ENCODE peak calls at places on chromosomes 7 and 10, in four cellular contexts. One of them, this sample, is unnamed. For H3K4me1, the result is how much of the 10 kb centered on the place peaks cover.

GRCh38 chr10:88687853-88688467 is 18.1 kb upstream of the LIPK start:
- DNase-seq in HepG2: peak
- DNase-seq in HCT116: peak
- DNase-seq in mammary epithelial cell: no peak
- DNase-seq in this sample: no peak

GRCh38 chr7:34093276-34093675 is 187.9 kb downstream of the BMPER start:
- DNase-seq in HepG2: no peak
- DNase-seq in HCT116: no peak
- DNase-seq in mammary epithelial cell: no peak
- DNase-seq in this sample: no peak

GRCh38 chr7:132758983-132759382 is 182.7 kb upstream of the PLXNA4 start:
- DNase-seq in HepG2: no peak
- DNase-seq in HCT116: no peak
- DNase-seq in mammary epithelial cell: no peak
- DNase-seq in this sample: no peak

GRCh38 chr10:92627845-92628480 is 35.0 kb downstream of the KIF11 start:
- DNase-seq in HepG2: no peak
- DNase-seq in HCT116: no peak
- DNase-seq in mammary epithelial cell: no peak
- DNase-seq in this sample: no peak

GRCh38 chr7:106736508-106737201 is 75.7 kb upstream of the CCDC71L start:
- DNase-seq in HepG2: peak
- DNase-seq in HCT116: peak
- DNase-seq in mammary epithelial cell: peak
- DNase-seq in this sample: peak

GRCh38 chr7:30116771-30117170 is 18.0 kb upstream of the MTURN start:
- DNase-seq in HepG2: no peak
- DNase-seq in HCT116: no peak
- DNase-seq in mammary epithelial cell: no peak
- DNase-seq in this sample: no peak

GRCh38 chr10:43061764-43062163 is 15.1 kb upstream of the RET start:
- DNase-seq in HepG2: no peak
- DNase-seq in HCT116: no peak
- DNase-seq in mammary epithelial cell: no peak
- DNase-seq in this sample: no peak

GRCh38 chr7:954330-955238 is at the start of gene ADAP1:
- DNase-seq in HepG2: no peak
- DNase-seq in HCT116: no peak
- DNase-seq in mammary epithelial cell: peak
- DNase-seq in this sample: no peak

GRCh38 chr10:128322106-128322505 is 195.9 kb upstream of the MKI67 start:
- DNase-seq in HepG2: no peak
- DNase-seq in HCT116: no peak
- DNase-seq in mammary epithelial cell: no peak
- DNase-seq in this sample: no peak

GRCh38 chr7:127959770-127960169 is 71.5 kb downstream of the LRRC4 start:
- DNase-seq in HepG2: no peak
- DNase-seq in HCT116: no peak
- DNase-seq in mammary epithelial cell: no peak
- DNase-seq in this sample: no peak

GRCh38 chr7:127953966-127954365 is 77.3 kb downstream of the LRRC4 start:
- DNase-seq in HepG2: no peak
- DNase-seq in HCT116: no peak
- DNase-seq in mammary epithelial cell: no peak
- DNase-seq in this sample: no peak

GRCh38 chr7:127954371-127954770 is 76.9 kb downstream of the LRRC4 start:
- DNase-seq in HepG2: no peak
- DNase-seq in HCT116: no peak
- DNase-seq in mammary epithelial cell: no peak
- DNase-seq in this sample: no peak

GRCh38 chr7:127955051-127955531 is 76.1 kb downstream of the LRRC4 start:
- DNase-seq in HepG2: no peak
- DNase-seq in HCT116: no peak
- DNase-seq in mammary epithelial cell: no peak
- DNase-seq in this sample: no peak

GRCh38 chr7:127957886-127958285 is 73.4 kb downstream of the LRRC4 start:
- DNase-seq in HepG2: no peak
- DNase-seq in HCT116: no peak
- DNase-seq in mammary epithelial cell: no peak
- DNase-seq in this sample: no peak
- TF ChIP-seq CTCF in HepG2: no peak
- TF ChIP-seq CTCF in HCT116: no peak
- TF ChIP-seq CTCF in mammary epithelial cell: no peak
- TF ChIP-seq CTCF in this sample: no peak

DNA sequence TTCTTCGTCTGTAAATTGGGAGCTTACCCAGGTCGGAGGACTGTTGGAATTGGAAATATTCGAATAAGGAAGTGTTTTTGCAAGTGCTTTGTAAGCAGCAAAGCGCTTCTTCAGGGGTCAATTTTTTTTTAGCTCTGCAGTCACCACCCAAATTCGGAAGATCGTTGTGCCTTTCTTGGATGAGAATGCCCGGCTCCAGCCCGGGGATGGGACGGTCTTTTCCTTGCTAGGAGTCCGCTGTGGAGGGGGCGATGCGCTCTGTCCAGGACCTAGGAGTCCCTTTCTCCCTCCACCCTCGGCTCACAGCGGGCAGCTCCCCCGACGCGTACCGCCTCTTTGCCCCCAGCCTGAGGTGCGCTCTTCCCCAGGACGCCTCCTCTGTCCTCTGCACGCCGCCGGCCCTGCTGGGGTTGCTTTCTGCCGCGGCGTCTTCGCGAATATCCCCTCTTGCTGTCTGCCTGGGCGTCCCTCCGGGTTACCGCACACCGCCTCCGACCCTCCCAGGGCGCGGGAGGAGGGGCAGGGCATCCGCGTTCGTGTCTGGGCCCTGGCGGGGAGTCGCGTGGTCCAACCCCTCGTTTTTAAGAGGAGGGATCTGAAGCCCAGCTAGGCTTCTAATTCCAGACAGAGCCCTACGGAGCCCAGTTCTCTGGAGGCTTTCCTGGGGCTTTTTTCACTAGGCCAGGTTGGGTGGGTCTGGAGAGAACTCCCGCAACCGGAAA is 167.1 kb downstream of the UBE2H start:
- DNase-seq in HepG2: no peak
- DNase-seq in HCT116: no peak
- DNase-seq in mammary epithelial cell: no peak
- DNase-seq in this sample: peak
- TF ChIP-seq EZH2 in HepG2: peak
- TF ChIP-seq EZH2 in HCT116: no peak
- TF ChIP-seq EZH2 in mammary epithelial cell: peak
- TF ChIP-seq EZH2 in this sample: no peak

DNA sequence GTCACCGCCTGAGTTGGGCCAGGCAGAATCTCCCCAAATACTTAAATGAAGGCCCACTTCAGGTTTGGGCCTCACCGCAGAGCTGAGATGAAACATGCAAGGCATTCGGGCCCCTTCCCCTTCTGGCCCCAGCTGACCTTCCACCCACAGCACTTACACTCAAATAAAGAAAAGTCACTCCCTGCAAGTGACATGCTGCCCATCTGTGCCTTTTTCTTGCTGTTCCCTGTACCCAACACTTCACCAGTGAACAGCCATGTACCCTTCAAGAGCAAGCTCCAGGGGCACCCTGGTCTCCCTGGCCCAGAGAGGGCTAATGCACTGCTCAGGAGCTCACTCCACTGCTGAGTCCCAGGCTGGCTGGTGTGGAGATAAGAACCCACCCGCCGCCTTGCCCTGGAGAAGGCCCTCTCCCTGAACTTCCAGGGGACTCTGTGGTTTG is 40.7 kb downstream of the ZCCHC24 start:
- DNase-seq in HepG2: no peak
- DNase-seq in HCT116: no peak
- DNase-seq in mammary epithelial cell: no peak
- DNase-seq in this sample: no peak
- H3K4me1 ChIP-seq in HepG2: half or more
- H3K4me1 ChIP-seq in HCT116: under half
- H3K4me1 ChIP-seq in mammary epithelial cell: under half
- H3K4me1 ChIP-seq in this sample: under half

GRCh38 chr10:17229016-17229716 is 1.1 kb downstream of the VIM start:
- DNase-seq in HepG2: no peak
- DNase-seq in HCT116: no peak
- DNase-seq in mammary epithelial cell: peak
- DNase-seq in this sample: no peak

GRCh38 chr10:17228081-17229015 is at the start of gene VIM:
- DNase-seq in HepG2: no peak
- DNase-seq in HCT116: peak
- DNase-seq in mammary epithelial cell: peak
- DNase-seq in this sample: peak

GRCh38 chr10:17229717-17229966 is 1.6 kb downstream of the VIM start:
- DNase-seq in HepG2: no peak
- DNase-seq in HCT116: no peak
- DNase-seq in mammary epithelial cell: peak
- DNase-seq in this sample: no peak

GRCh38 chr10:17232276-17232987 is 4.4 kb downstream of the VIM start:
- DNase-seq in HepG2: no peak
- DNase-seq in HCT116: no peak
- DNase-seq in mammary epithelial cell: no peak
- DNase-seq in this sample: no peak

DNA sequence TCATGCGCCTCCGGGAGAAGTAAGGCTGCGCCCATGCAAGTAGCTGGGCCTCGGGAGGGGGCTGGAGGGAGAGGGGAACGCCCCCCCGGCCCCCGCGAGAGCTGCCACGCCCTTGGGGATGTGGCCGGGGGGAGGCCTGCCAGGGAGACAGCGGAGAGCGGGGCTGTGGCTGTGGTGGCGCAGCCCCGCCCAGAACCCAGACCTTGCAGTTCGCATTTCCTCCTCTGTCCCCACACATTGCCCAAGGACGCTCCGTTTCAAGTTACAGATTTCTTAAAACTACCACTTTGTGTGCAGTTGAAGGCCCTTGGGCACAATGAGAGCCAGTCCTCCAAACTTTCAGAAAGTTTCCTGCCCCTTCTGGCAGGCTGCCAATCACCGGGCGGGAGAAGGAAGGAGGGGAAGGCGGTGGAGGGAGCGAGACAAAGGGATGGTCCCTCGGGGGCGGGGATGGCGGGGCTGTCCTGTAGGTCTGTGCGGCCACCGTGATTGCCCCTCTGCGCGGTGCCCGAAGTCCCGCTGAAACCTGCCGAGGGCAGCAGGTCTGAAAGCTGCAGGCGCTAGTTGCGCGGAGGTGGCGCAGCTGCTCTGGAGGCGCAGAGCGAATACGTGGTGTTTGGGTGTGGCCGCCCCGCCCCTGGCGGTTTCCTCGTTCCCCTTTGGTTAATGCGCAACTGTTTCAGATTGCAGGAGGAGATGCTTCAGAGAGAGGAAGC is 2.1 kb downstream of the VIM start:
- DNase-seq in HepG2: no peak
- DNase-seq in HCT116: peak
- DNase-seq in mammary epithelial cell: peak
- DNase-seq in this sample: peak
- TF ChIP-seq CTCF in HepG2: no peak
- TF ChIP-seq CTCF in HCT116: no peak
- TF ChIP-seq CTCF in mammary epithelial cell: no peak
- TF ChIP-seq CTCF in this sample: no peak

DNA sequence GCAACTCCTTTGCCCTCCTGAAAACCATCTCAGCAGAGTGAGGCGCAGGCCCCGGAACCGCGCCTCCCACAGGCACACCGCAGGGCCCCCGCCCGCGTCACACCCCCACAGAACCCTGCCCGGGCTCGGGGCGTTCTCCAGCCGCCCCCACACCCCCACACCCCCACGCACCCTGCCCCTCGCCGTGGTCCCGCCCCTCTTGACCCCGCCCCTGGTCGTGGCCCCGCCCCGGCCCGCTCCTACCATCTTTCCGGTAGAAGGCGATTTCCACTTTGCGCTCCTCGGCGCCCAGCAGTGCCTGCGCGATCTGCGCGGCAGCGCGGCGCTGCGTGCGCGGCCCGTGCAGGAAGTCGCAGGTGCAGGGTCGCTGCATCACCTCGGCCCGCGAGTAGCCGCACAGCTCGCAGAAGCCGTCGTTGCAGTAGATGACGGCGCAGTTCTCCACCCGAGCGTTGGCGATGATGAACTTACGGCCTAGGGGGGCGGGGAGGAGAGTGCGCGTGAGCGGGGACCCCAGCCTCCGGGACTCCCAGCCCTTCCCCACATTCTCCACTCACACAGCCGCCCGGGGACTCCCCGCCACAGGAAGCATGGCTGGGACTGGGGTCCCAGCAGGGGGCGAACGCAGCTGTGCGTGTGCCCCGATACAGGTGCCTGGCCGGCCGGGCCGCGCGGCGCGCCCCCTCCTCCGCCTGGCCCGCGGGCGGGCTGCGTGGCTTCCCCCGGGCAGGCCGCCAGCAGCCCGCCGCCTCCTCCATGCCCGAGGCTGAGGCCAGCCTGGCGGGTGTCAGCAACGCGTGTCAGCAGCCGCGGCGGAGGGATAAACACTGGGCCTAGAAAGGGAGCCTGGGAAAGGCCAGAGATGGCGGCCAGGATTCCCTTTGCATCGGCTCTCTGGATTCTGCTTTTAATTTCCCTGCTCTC is 3.4 kb downstream of the KCNH2 start:
- DNase-seq in HepG2: no peak
- DNase-seq in HCT116: peak
- DNase-seq in mammary epithelial cell: no peak
- DNase-seq in this sample: no peak
- TF ChIP-seq EZH2 in HepG2: no peak
- TF ChIP-seq EZH2 in HCT116: no peak
- TF ChIP-seq EZH2 in mammary epithelial cell: no peak
- TF ChIP-seq EZH2 in this sample: no peak

GRCh38 chr10:71695502-71696476 is 23.8 kb downstream of the C10orf105 start:
- DNase-seq in HepG2: peak
- DNase-seq in HCT116: no peak
- DNase-seq in mammary epithelial cell: no peak
- DNase-seq in this sample: no peak

GRCh38 chr10:71696635-71697326 is 22.8 kb downstream of the C10orf105 start:
- DNase-seq in HepG2: peak
- DNase-seq in HCT116: no peak
- DNase-seq in mammary epithelial cell: no peak
- DNase-seq in this sample: no peak

GRCh38 chr10:71697938-71698709 is 21.5 kb downstream of the C10orf105 start:
- DNase-seq in HepG2: no peak
- DNase-seq in HCT116: no peak
- DNase-seq in mammary epithelial cell: no peak
- DNase-seq in this sample: no peak

GRCh38 chr10:71700735-71701368 is 18.7 kb downstream of the C10orf105 start:
- DNase-seq in HepG2: no peak
- DNase-seq in HCT116: no peak
- DNase-seq in mammary epithelial cell: no peak
- DNase-seq in this sample: no peak

GRCh38 chr10:71698737-71699136 is 20.8 kb downstream of the C10orf105 start:
- DNase-seq in HepG2: no peak
- DNase-seq in HCT116: no peak
- DNase-seq in mammary epithelial cell: no peak
- DNase-seq in this sample: no peak
- H3K4me1 ChIP-seq in HepG2: under half
- H3K4me1 ChIP-seq in HCT116: under half
- H3K4me1 ChIP-seq in mammary epithelial cell: under half
- H3K4me1 ChIP-seq in this sample: under half

This sample was measured in PC-9.